ENCODE peak calls at places on chromosomes 12 and 14, in eight cellular contexts. One of them, this sample, is unnamed.

GRCh38 chr12:98002887-98003493 is 512.4 kb upstream of the TMPO start:
- DNase-seq in RWPE1: peak; percentile 17
- DNase-seq in amniotic epithelial cell: peak; percentile 15
- DNase-seq in kidney tubule cell: peak; percentile 46
- DNase-seq in NCI-H774: peak; percentile 82
- DNase-seq in spleen: no peak
- DNase-seq in activated effector memory CD4-positive, alpha-beta T cell treated with anti-CD3 and anti-CD28 coated beads, Interleukin-2, amount 50 U/mL, for 16 hours: no peak
- DNase-seq in EL: peak; percentile 17
- DNase-seq in this sample: no peak

GRCh38 chr12:39824505-39825198 is 205.0 kb upstream of the ABCD2 start:
- DNase-seq in RWPE1: no peak
- DNase-seq in amniotic epithelial cell: peak; percentile 73
- DNase-seq in kidney tubule cell: no peak
- DNase-seq in NCI-H774: no peak
- DNase-seq in spleen: no peak
- DNase-seq in activated effector memory CD4-positive, alpha-beta T cell treated with anti-CD3 and anti-CD28 coated beads, Interleukin-2, amount 50 U/mL, for 16 hours: no peak
- DNase-seq in EL: no peak
- DNase-seq in this sample: no peak

GRCh38 chr14:95545769-95546168 is 10.9 kb downstream of the GLRX5 start:
- DNase-seq in RWPE1: peak; percentile 78
- DNase-seq in amniotic epithelial cell: peak; percentile 87
- DNase-seq in kidney tubule cell: peak; percentile 92
- DNase-seq in NCI-H774: no peak
- DNase-seq in spleen: no peak
- DNase-seq in activated effector memory CD4-positive, alpha-beta T cell treated with anti-CD3 and anti-CD28 coated beads, Interleukin-2, amount 50 U/mL, for 16 hours: no peak
- DNase-seq in EL: peak; percentile 86
- DNase-seq in this sample: no peak

GRCh38 chr12:126487581-126487980 is 1422.3 kb downstream of the AACS start:
- DNase-seq in RWPE1: no peak
- DNase-seq in amniotic epithelial cell: no peak
- DNase-seq in kidney tubule cell: no peak
- DNase-seq in NCI-H774: no peak
- DNase-seq in spleen: no peak
- DNase-seq in activated effector memory CD4-positive, alpha-beta T cell treated with anti-CD3 and anti-CD28 coated beads, Interleukin-2, amount 50 U/mL, for 16 hours: no peak
- DNase-seq in EL: no peak
- DNase-seq in this sample: no peak

GRCh38 chr12:19895609-19896008 is 456.3 kb downstream of the AEBP2 start:
- DNase-seq in RWPE1: no peak
- DNase-seq in amniotic epithelial cell: no peak
- DNase-seq in kidney tubule cell: no peak
- DNase-seq in NCI-H774: no peak
- DNase-seq in spleen: no peak
- DNase-seq in activated effector memory CD4-positive, alpha-beta T cell treated with anti-CD3 and anti-CD28 coated beads, Interleukin-2, amount 50 U/mL, for 16 hours: no peak
- DNase-seq in EL: no peak
- DNase-seq in this sample: no peak

GRCh38 chr14:60590907-60591510 is 58.3 kb downstream of the SIX1 start:
- DNase-seq in RWPE1: no peak
- DNase-seq in amniotic epithelial cell: no peak
- DNase-seq in kidney tubule cell: no peak
- DNase-seq in NCI-H774: no peak
- DNase-seq in spleen: no peak
- DNase-seq in activated effector memory CD4-positive, alpha-beta T cell treated with anti-CD3 and anti-CD28 coated beads, Interleukin-2, amount 50 U/mL, for 16 hours: no peak
- DNase-seq in EL: no peak
- DNase-seq in this sample: no peak

GRCh38 chr14:75875958-75876357 is 105.8 kb downstream of the TGFB3 start:
- DNase-seq in RWPE1: no peak
- DNase-seq in amniotic epithelial cell: no peak
- DNase-seq in kidney tubule cell: peak; percentile 16
- DNase-seq in NCI-H774: no peak
- DNase-seq in spleen: no peak
- DNase-seq in activated effector memory CD4-positive, alpha-beta T cell treated with anti-CD3 and anti-CD28 coated beads, Interleukin-2, amount 50 U/mL, for 16 hours: no peak
- DNase-seq in EL: no peak
- DNase-seq in this sample: no peak

GRCh38 chr12:101783150-101783549 is 43.9 kb upstream of the SYCP3 start:
- DNase-seq in RWPE1: no peak
- DNase-seq in amniotic epithelial cell: no peak
- DNase-seq in kidney tubule cell: no peak
- DNase-seq in NCI-H774: no peak
- DNase-seq in spleen: no peak
- DNase-seq in activated effector memory CD4-positive, alpha-beta T cell treated with anti-CD3 and anti-CD28 coated beads, Interleukin-2, amount 50 U/mL, for 16 hours: no peak
- DNase-seq in EL: no peak
- DNase-seq in this sample: no peak

GRCh38 chr12:19744760-19745218 is 305.5 kb downstream of the AEBP2 start:
- DNase-seq in RWPE1: no peak
- DNase-seq in amniotic epithelial cell: peak; percentile 98
- DNase-seq in kidney tubule cell: peak; percentile 28
- DNase-seq in NCI-H774: peak; percentile 53
- DNase-seq in spleen: no peak
- DNase-seq in activated effector memory CD4-positive, alpha-beta T cell treated with anti-CD3 and anti-CD28 coated beads, Interleukin-2, amount 50 U/mL, for 16 hours: no peak
- DNase-seq in EL: peak; percentile 19
- DNase-seq in this sample: no peak

GRCh38 chr12:96414637-96415036 is 14.4 kb upstream of the CDK17 start:
- DNase-seq in RWPE1: no peak
- DNase-seq in amniotic epithelial cell: no peak
- DNase-seq in kidney tubule cell: no peak
- DNase-seq in NCI-H774: no peak
- DNase-seq in spleen: no peak
- DNase-seq in activated effector memory CD4-positive, alpha-beta T cell treated with anti-CD3 and anti-CD28 coated beads, Interleukin-2, amount 50 U/mL, for 16 hours: no peak
- DNase-seq in EL: no peak
- DNase-seq in this sample: no peak

GRCh38 chr12:18421840-18422239 is 160.5 kb downstream of the PIK3C2G start:
- DNase-seq in RWPE1: no peak
- DNase-seq in amniotic epithelial cell: peak; percentile 43
- DNase-seq in kidney tubule cell: no peak
- DNase-seq in NCI-H774: no peak
- DNase-seq in spleen: no peak
- DNase-seq in activated effector memory CD4-positive, alpha-beta T cell treated with anti-CD3 and anti-CD28 coated beads, Interleukin-2, amount 50 U/mL, for 16 hours: no peak
- DNase-seq in EL: peak; percentile 31
- DNase-seq in this sample: no peak

GRCh38 chr12:86712425-86712843 is 456.2 kb upstream of the MGAT4C start:
- DNase-seq in RWPE1: peak; percentile 87
- DNase-seq in amniotic epithelial cell: peak; percentile 99
- DNase-seq in kidney tubule cell: peak; percentile 97
- DNase-seq in NCI-H774: no peak
- DNase-seq in spleen: no peak
- DNase-seq in activated effector memory CD4-positive, alpha-beta T cell treated with anti-CD3 and anti-CD28 coated beads, Interleukin-2, amount 50 U/mL, for 16 hours: no peak
- DNase-seq in EL: peak; percentile 98
- DNase-seq in this sample: no peak

GRCh38 chr14:71415404-71415690 is 508.1 kb downstream of the PCNX1 start:
- DNase-seq in RWPE1: no peak
- DNase-seq in amniotic epithelial cell: peak; percentile 84
- DNase-seq in kidney tubule cell: no peak
- DNase-seq in NCI-H774: no peak
- DNase-seq in spleen: no peak
- DNase-seq in activated effector memory CD4-positive, alpha-beta T cell treated with anti-CD3 and anti-CD28 coated beads, Interleukin-2, amount 50 U/mL, for 16 hours: no peak
- DNase-seq in EL: peak; percentile 49
- DNase-seq in this sample: no peak

This sample was measured in mesenteric fat pad.